ENCODE peak calls at places on chromosomes 6 and 20, in ten cellular contexts. One of them, this sample, is unnamed.

GRCh38 chr6:34243131-34243771 is 5.6 kb downstream of the SMIM29 start:
- DNase-seq in neural progenitor cell: no peak
- DNase-seq in CD4-positive, alpha-beta T cell: no peak
- DNase-seq in bronchial epithelial cell: no peak
- DNase-seq in GM23338: no peak
- DNase-seq in RWPE1: no peak
- DNase-seq in neural crest cell: no peak
- DNase-seq in ovary: peak
- DNase-seq in fibroblast of lung: peak
- DNase-seq in brain microvascular endothelial cell: peak
- DNase-seq in this sample: no peak

GRCh38 chr20:50366270-50367103 is 143.7 kb upstream of the PTPN1 start:
- DNase-seq in neural progenitor cell: no peak
- DNase-seq in CD4-positive, alpha-beta T cell: no peak
- DNase-seq in bronchial epithelial cell: peak
- DNase-seq in GM23338: no peak
- DNase-seq in RWPE1: peak
- DNase-seq in neural crest cell: no peak
- DNase-seq in ovary: no peak
- DNase-seq in fibroblast of lung: peak
- DNase-seq in brain microvascular endothelial cell: peak
- DNase-seq in this sample: no peak

GRCh38 chr6:130020106-130020851 is 1.9 kb downstream of the L3MBTL3 start:
- DNase-seq in neural progenitor cell: peak
- DNase-seq in CD4-positive, alpha-beta T cell: peak
- DNase-seq in bronchial epithelial cell: no peak
- DNase-seq in GM23338: peak
- DNase-seq in RWPE1: peak
- DNase-seq in neural crest cell: peak
- DNase-seq in ovary: peak
- DNase-seq in fibroblast of lung: no peak
- DNase-seq in brain microvascular endothelial cell: no peak
- DNase-seq in this sample: no peak

GRCh38 chr20:57498425-57499400 is 26.2 kb downstream of the CTCFL start:
- DNase-seq in neural progenitor cell: peak
- DNase-seq in CD4-positive, alpha-beta T cell: no peak
- DNase-seq in bronchial epithelial cell: peak
- DNase-seq in GM23338: peak
- DNase-seq in RWPE1: peak
- DNase-seq in neural crest cell: no peak
- DNase-seq in ovary: no peak
- DNase-seq in fibroblast of lung: no peak
- DNase-seq in brain microvascular endothelial cell: peak
- DNase-seq in this sample: no peak

GRCh38 chr20:59829415-59830106 is 103.9 kb downstream of the SYCP2 start:
- DNase-seq in neural progenitor cell: no peak
- DNase-seq in CD4-positive, alpha-beta T cell: no peak
- DNase-seq in bronchial epithelial cell: no peak
- DNase-seq in GM23338: no peak
- DNase-seq in RWPE1: no peak
- DNase-seq in neural crest cell: no peak
- DNase-seq in ovary: no peak
- DNase-seq in fibroblast of lung: no peak
- DNase-seq in brain microvascular endothelial cell: no peak
- DNase-seq in this sample: no peak

GRCh38 chr6:24426729-24427446 is 24.2 kb downstream of the MRS2 start:
- DNase-seq in neural progenitor cell: no peak
- DNase-seq in CD4-positive, alpha-beta T cell: no peak
- DNase-seq in bronchial epithelial cell: no peak
- DNase-seq in GM23338: no peak
- DNase-seq in RWPE1: no peak
- DNase-seq in neural crest cell: no peak
- DNase-seq in ovary: no peak
- DNase-seq in fibroblast of lung: no peak
- DNase-seq in brain microvascular endothelial cell: no peak
- DNase-seq in this sample: no peak

GRCh38 chr6:128032047-128032446 is 131.2 kb upstream of the THEMIS start:
- DNase-seq in neural progenitor cell: no peak
- DNase-seq in CD4-positive, alpha-beta T cell: no peak
- DNase-seq in bronchial epithelial cell: no peak
- DNase-seq in GM23338: no peak
- DNase-seq in RWPE1: no peak
- DNase-seq in neural crest cell: no peak
- DNase-seq in ovary: no peak
- DNase-seq in fibroblast of lung: no peak
- DNase-seq in brain microvascular endothelial cell: no peak
- DNase-seq in this sample: no peak

GRCh38 chr6:131015630-131016263 is 47.3 kb downstream of the EPB41L2 start:
- DNase-seq in neural progenitor cell: no peak
- DNase-seq in CD4-positive, alpha-beta T cell: no peak
- DNase-seq in bronchial epithelial cell: no peak
- DNase-seq in GM23338: no peak
- DNase-seq in RWPE1: no peak
- DNase-seq in neural crest cell: no peak
- DNase-seq in ovary: no peak
- DNase-seq in fibroblast of lung: peak
- DNase-seq in brain microvascular endothelial cell: peak
- DNase-seq in this sample: no peak

GRCh38 chr20:32152421-32153155 is 43.1 kb downstream of the TM9SF4 start:
- DNase-seq in neural progenitor cell: no peak
- DNase-seq in CD4-positive, alpha-beta T cell: no peak
- DNase-seq in bronchial epithelial cell: no peak
- DNase-seq in GM23338: no peak
- DNase-seq in RWPE1: no peak
- DNase-seq in neural crest cell: no peak
- DNase-seq in ovary: no peak
- DNase-seq in fibroblast of lung: no peak
- DNase-seq in brain microvascular endothelial cell: no peak
- DNase-seq in this sample: no peak

GRCh38 chr20:32153156-32153665 is 43.7 kb downstream of the TM9SF4 start:
- DNase-seq in neural progenitor cell: no peak
- DNase-seq in CD4-positive, alpha-beta T cell: no peak
- DNase-seq in bronchial epithelial cell: no peak
- DNase-seq in GM23338: no peak
- DNase-seq in RWPE1: no peak
- DNase-seq in neural crest cell: no peak
- DNase-seq in ovary: no peak
- DNase-seq in fibroblast of lung: no peak
- DNase-seq in brain microvascular endothelial cell: no peak
- DNase-seq in this sample: no peak

GRCh38 chr20:32153771-32154170 is 44.3 kb downstream of the TM9SF4 start:
- DNase-seq in neural progenitor cell: no peak
- DNase-seq in CD4-positive, alpha-beta T cell: no peak
- DNase-seq in bronchial epithelial cell: no peak
- DNase-seq in GM23338: no peak
- DNase-seq in RWPE1: no peak
- DNase-seq in neural crest cell: no peak
- DNase-seq in ovary: no peak
- DNase-seq in fibroblast of lung: no peak
- DNase-seq in brain microvascular endothelial cell: no peak
- DNase-seq in this sample: no peak

GRCh38 chr20:32157611-32158010 is 48.1 kb downstream of the TM9SF4 start:
- DNase-seq in neural progenitor cell: no peak
- DNase-seq in CD4-positive, alpha-beta T cell: no peak
- DNase-seq in bronchial epithelial cell: no peak
- DNase-seq in GM23338: no peak
- DNase-seq in RWPE1: no peak
- DNase-seq in neural crest cell: no peak
- DNase-seq in ovary: no peak
- DNase-seq in fibroblast of lung: no peak
- DNase-seq in brain microvascular endothelial cell: no peak
- DNase-seq in this sample: no peak

DNA sequence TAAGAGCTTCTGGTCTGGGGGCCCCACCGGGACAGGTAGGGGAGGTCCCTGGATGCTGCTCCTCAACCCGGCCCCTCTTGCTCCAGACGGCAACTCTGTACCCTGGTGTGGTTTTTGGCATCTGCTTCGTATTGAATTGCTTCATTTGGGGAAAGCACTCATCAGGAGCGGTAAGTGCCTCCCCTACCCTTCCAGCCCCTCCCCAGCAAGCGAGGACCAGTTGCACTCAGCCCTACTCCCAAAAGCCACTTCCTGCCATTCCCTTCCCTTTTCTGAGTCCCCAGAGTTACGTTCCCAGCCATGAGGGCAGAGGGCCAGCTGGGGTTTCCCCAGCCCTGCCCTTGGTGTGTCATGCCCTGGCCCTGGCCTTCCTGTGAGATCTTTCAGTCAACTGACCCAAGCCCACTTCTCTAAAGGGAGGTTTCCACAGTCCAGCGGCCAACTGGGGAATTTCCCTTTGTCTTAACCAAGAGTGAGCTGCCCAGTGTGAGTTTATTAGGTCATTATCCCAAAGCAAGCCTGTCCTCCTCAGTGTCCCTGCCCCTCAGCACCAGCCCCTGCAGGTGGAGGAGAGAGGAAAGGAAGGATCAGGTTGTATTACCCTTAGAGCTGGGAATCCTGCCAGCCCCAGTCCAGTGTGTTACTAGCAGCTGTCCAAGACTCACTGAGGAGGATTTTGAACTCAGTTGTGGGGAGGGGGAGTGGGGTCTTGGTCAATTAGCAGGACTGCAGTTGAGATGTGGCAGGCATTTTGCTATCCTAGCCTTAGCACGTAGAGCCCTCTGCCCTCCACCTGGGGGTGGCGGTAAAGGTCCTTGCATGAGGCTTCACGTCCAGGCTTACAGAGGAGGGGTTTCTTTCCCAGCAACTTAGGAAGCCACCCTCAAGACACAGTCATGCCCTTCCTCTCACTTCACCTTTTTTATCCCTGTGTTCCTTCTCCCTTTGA is 45.8 kb downstream of the TM9SF4 start:
- DNase-seq in neural progenitor cell: peak
- DNase-seq in CD4-positive, alpha-beta T cell: no peak
- DNase-seq in bronchial epithelial cell: peak
- DNase-seq in GM23338: peak
- DNase-seq in RWPE1: peak
- DNase-seq in neural crest cell: peak
- DNase-seq in ovary: peak
- DNase-seq in fibroblast of lung: peak
- DNase-seq in brain microvascular endothelial cell: peak
- DNase-seq in this sample: peak
- TF ChIP-seq CTCF in neural progenitor cell: peak
- TF ChIP-seq CTCF in CD4-positive, alpha-beta T cell: peak
- TF ChIP-seq CTCF in bronchial epithelial cell: peak
- TF ChIP-seq CTCF in GM23338: peak
- TF ChIP-seq CTCF in RWPE1: no peak
- TF ChIP-seq CTCF in neural crest cell: peak
- TF ChIP-seq CTCF in ovary: no peak
- TF ChIP-seq CTCF in fibroblast of lung: no peak
- TF ChIP-seq CTCF in brain microvascular endothelial cell: peak
- TF ChIP-seq CTCF in this sample: peak

GRCh38 chr6:109095821-109096084 is 446 bp downstream of the CEP57L1 start:
- DNase-seq in neural progenitor cell: no peak
- DNase-seq in CD4-positive, alpha-beta T cell: no peak
- DNase-seq in bronchial epithelial cell: no peak
- DNase-seq in GM23338: no peak
- DNase-seq in RWPE1: no peak
- DNase-seq in neural crest cell: no peak
- DNase-seq in ovary: no peak
- DNase-seq in fibroblast of lung: no peak
- DNase-seq in brain microvascular endothelial cell: no peak
- DNase-seq in this sample: no peak

GRCh38 chr6:109096198-109096597 is 891 bp downstream of the CEP57L1 start:
- DNase-seq in neural progenitor cell: no peak
- DNase-seq in CD4-positive, alpha-beta T cell: no peak
- DNase-seq in bronchial epithelial cell: no peak
- DNase-seq in GM23338: no peak
- DNase-seq in RWPE1: no peak
- DNase-seq in neural crest cell: no peak
- DNase-seq in ovary: no peak
- DNase-seq in fibroblast of lung: no peak
- DNase-seq in brain microvascular endothelial cell: no peak
- DNase-seq in this sample: no peak

GRCh38 chr6:109094351-109095035 is at the start of gene SESN1:
- DNase-seq in neural progenitor cell: peak
- DNase-seq in CD4-positive, alpha-beta T cell: peak
- DNase-seq in bronchial epithelial cell: peak
- DNase-seq in GM23338: peak
- DNase-seq in RWPE1: peak
- DNase-seq in neural crest cell: peak
- DNase-seq in ovary: peak
- DNase-seq in fibroblast of lung: peak
- DNase-seq in brain microvascular endothelial cell: peak
- DNase-seq in this sample: peak

GRCh38 chr6:109093732-109094131 is 914 bp downstream of the SESN1 start:
- DNase-seq in neural progenitor cell: peak
- DNase-seq in CD4-positive, alpha-beta T cell: no peak
- DNase-seq in bronchial epithelial cell: peak
- DNase-seq in GM23338: no peak
- DNase-seq in RWPE1: peak
- DNase-seq in neural crest cell: no peak
- DNase-seq in ovary: no peak
- DNase-seq in fibroblast of lung: peak
- DNase-seq in brain microvascular endothelial cell: no peak
- DNase-seq in this sample: no peak

DNA sequence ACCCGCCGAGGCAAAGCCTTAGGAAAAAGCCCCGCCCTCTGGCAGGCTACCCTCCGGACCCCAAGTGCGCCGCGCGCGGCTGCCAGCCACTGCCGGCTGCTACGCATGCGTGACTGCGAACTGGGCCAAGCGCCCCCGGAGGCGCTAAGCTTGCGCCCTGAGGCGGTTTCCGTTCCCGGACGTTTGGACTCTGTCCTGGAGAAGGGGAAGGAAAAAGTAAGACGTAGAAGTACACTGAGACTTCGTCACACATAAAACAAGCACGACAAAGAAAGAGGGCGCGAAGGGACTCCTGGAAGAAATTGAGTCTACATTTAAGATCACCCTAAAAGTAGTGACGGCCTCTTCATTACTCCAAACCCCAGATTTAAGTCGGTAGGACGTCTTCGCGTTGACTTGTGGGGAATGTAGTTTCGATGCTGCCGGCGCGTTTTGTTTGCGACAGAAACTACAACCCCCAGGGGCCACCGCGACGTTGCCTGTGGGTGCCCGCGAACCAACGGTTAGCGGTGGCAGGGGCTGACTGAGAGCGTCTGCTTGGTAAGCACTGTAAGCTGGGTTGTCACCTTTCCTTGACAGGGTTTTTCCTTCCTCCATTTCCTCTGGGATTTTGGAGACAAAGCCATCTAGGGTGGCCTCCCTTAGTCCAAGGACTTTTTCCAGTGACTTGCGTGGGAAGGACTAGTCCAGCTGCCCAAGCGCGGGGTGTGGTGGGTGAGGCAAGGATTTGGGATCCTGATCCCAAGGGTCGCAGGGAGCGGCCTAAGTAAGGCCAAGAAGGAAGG is at the start of gene CEP57L1:
- DNase-seq in neural progenitor cell: peak
- DNase-seq in CD4-positive, alpha-beta T cell: peak
- DNase-seq in bronchial epithelial cell: peak
- DNase-seq in GM23338: peak
- DNase-seq in RWPE1: peak
- DNase-seq in neural crest cell: peak
- DNase-seq in ovary: peak
- DNase-seq in fibroblast of lung: peak
- DNase-seq in brain microvascular endothelial cell: peak
- DNase-seq in this sample: peak
- TF ChIP-seq CTCF in neural progenitor cell: peak
- TF ChIP-seq CTCF in CD4-positive, alpha-beta T cell: no peak
- TF ChIP-seq CTCF in bronchial epithelial cell: no peak
- TF ChIP-seq CTCF in GM23338: peak
- TF ChIP-seq CTCF in RWPE1: no peak
- TF ChIP-seq CTCF in neural crest cell: no peak
- TF ChIP-seq CTCF in ovary: no peak
- TF ChIP-seq CTCF in fibroblast of lung: no peak
- TF ChIP-seq CTCF in brain microvascular endothelial cell: peak
- TF ChIP-seq CTCF in this sample: no peak

DNA sequence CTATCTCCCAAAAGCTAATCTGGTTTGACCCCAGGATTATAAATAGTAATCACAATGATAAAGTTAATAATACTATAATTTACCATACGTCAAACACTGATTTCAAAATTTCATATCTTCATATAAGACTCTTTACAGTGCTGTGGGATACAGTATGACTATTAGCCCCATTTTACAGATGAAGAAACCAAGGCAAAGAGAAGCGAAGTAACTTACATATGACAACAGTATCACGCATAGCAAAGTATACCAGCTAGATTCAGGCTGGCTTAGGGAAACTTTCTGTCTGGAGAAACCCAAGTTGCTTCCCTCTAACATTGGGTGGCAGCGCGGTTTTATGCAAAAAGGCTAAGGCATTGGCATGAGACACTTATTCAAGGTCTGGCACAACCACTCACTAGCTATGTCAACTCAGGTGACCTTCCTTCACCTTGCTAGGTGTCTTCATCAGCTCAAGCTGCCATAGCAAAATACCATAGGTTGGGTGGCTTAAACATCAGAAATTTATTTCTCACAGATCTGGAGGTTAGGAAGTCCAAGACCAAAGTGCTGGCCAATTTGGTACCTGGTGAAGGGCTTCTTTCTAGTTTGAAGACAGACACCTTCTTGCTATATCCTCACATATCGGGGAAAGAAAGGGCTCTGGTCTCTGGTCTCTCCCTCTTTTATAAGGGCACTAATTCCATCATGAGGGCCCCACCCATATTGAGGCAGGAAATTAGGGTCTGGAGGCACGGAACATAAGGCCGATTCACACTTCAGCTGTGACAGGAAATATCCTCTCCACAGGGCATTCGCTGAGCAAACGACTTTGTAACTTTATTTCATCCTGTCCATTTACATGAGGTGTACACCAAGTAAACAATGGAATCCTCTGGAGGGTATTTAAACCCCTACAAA is 22.4 kb upstream of the UTRN start:
- DNase-seq in neural progenitor cell: no peak
- DNase-seq in CD4-positive, alpha-beta T cell: peak
- DNase-seq in bronchial epithelial cell: no peak
- DNase-seq in GM23338: no peak
- DNase-seq in RWPE1: no peak
- DNase-seq in neural crest cell: no peak
- DNase-seq in ovary: no peak
- DNase-seq in fibroblast of lung: no peak
- DNase-seq in brain microvascular endothelial cell: no peak
- DNase-seq in this sample: no peak
- TF ChIP-seq CTCF in neural progenitor cell: no peak
- TF ChIP-seq CTCF in CD4-positive, alpha-beta T cell: no peak
- TF ChIP-seq CTCF in bronchial epithelial cell: no peak
- TF ChIP-seq CTCF in GM23338: peak
- TF ChIP-seq CTCF in RWPE1: no peak
- TF ChIP-seq CTCF in neural crest cell: no peak
- TF ChIP-seq CTCF in ovary: no peak
- TF ChIP-seq CTCF in fibroblast of lung: no peak
- TF ChIP-seq CTCF in brain microvascular endothelial cell: no peak
- TF ChIP-seq CTCF in this sample: no peak

DNA sequence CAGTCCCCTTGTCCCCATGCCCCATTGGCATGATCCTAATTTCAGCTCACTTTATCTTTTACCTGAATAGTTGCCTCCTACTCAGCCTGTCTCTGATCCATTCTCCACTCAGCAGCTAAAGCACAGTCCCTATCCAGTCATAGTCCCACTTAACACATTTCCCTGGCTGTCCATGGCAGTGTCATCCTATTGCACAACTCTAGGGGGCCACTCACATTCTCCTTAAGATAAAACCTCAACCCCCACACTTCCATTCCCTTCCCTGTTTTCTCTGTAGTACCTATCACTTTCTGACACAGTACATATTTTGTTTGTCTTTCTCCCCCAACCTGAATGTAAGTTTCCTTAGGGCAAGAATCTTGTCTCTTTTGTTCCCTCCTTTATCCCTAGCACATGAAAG is 220.9 kb upstream of the PLN start:
- DNase-seq in neural progenitor cell: no peak
- DNase-seq in CD4-positive, alpha-beta T cell: no peak
- DNase-seq in bronchial epithelial cell: no peak
- DNase-seq in GM23338: no peak
- DNase-seq in RWPE1: no peak
- DNase-seq in neural crest cell: no peak
- DNase-seq in ovary: no peak
- DNase-seq in fibroblast of lung: no peak
- DNase-seq in brain microvascular endothelial cell: no peak
- DNase-seq in this sample: no peak
- TF ChIP-seq CTCF in neural progenitor cell: no peak
- TF ChIP-seq CTCF in CD4-positive, alpha-beta T cell: no peak
- TF ChIP-seq CTCF in bronchial epithelial cell: no peak
- TF ChIP-seq CTCF in GM23338: no peak
- TF ChIP-seq CTCF in RWPE1: no peak
- TF ChIP-seq CTCF in neural crest cell: no peak
- TF ChIP-seq CTCF in ovary: no peak
- TF ChIP-seq CTCF in fibroblast of lung: no peak
- TF ChIP-seq CTCF in brain microvascular endothelial cell: no peak
- TF ChIP-seq CTCF in this sample: no peak

This sample was measured in CD14-positive monocyte.